ENCODE peak calls at places on chromosomes 7 and 10, in six cellular contexts. H is AG04450, I is A549, L is GM12865, C is BE2C, D is psoas muscle. Q is an unnamed sample.

GRCh38 chr10:91296471-91296870 is 76.0 kb downstream of the PCGF5 start:
- DNase-seq in H (no peak), L (peak), I (peak), C (no peak), D (no peak), Q (peak)

GRCh38 chr7:158865462-158865922 is 9.1 kb downstream of the DYNC2I1 start:
- DNase-seq in C (no peak), L (no peak), D (no peak), H (no peak), I (no peak), Q (no peak)

GRCh38 chr10:78287618-78288017 is 254.0 kb downstream of the RPS24 start:
- DNase-seq in L (no peak), C (no peak), H (no peak), D (no peak), I (no peak), Q (no peak)

GRCh38 chr7:135757719-135758411 is 9.3 kb upstream of the FAM180A start:
- DNase-seq in C (no peak), L (no peak), I (no peak), D (peak), H (no peak), Q (peak)

GRCh38 chr10:55820071-55820470 is 541.0 kb downstream of the ZWINT start:
- DNase-seq in H (no peak), L (no peak), C (no peak), I (no peak), D (no peak), Q (no peak)

GRCh38 chr10:3813267-3813666 is 28.3 kb upstream of the KLF6 start:
- DNase-seq in H (no peak), L (no peak), I (no peak), D (no peak), C (no peak), Q (no peak)

GRCh38 chr10:15361131-15361530 is 10.0 kb downstream of the FAM171A1 start:
- DNase-seq in L (peak), C (no peak), H (no peak), I (no peak), D (no peak), Q (no peak)

GRCh38 chr7:66679633-66679980 is 50.9 kb downstream of the KCTD7 start:
- DNase-seq in I (no peak), H (no peak), L (no peak), C (no peak), D (no peak), Q (no peak)

GRCh38 chr10:103416436-103417147 is 20.2 kb downstream of the PDCD11 start:
- DNase-seq in H (peak), C (peak), I (peak), D (peak), L (peak), Q (peak)

GRCh38 chr10:63866075-63866746 is 345.0 kb downstream of the REEP3 start:
- DNase-seq in D (no peak), H (no peak), L (peak), C (peak), I (peak), Q (peak)
- H3K4me3 ChIP-seq in D (peak), H (no peak), L (no peak), C (peak), I (no peak), Q (peak)

GRCh38 chr7:100109521-100110163 is 8.2 kb downstream of the AP4M1 start:
- DNase-seq in L (no peak), I (no peak), C (no peak), D (no peak), H (no peak), Q (no peak)
- TF ChIP-seq CTCF in L (no peak), I (no peak), C (peak), D (no peak), H (peak), Q (no peak)

GRCh38 chr10:47401874-47402645 is 18.0 kb upstream of the ZNF488 start:
- DNase-seq in H (no peak), I (no peak), L (no peak), D (no peak), C (no peak), Q (no peak)
- H3K4me3 ChIP-seq in H (no peak), I (no peak), L (no peak), D (no peak), C (no peak), Q (no peak)

GRCh38 chr7:101815826-101816488 is 1.5 kb upstream of the CUX1 start:
- DNase-seq in H (peak), L (peak), D (peak), C (peak), I (peak), Q (peak)
- TF ChIP-seq CTCF in H (no peak), L (peak), D (peak), C (no peak), I (peak), Q (peak)

DNA sequence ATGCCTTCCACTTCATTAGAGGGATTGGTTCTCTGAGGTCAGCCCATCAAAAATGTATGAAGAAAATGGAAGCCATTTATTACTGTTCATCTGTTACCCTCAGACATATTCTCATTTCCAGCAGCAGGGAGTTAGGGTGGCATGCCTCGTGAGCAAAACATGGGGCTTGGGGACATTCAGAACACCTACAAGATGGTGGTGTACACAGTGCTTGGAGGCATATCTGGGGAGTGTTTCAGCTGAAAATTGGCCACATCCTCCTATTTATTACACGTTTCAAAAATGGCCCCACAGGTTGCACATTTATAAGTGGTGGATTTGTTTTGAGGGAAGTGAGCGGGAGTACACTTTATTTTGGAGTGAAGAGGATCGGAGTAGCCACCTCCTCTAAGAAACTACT is 93.4 kb downstream of the SPAG6 start:
- DNase-seq in I (no peak), C (no peak), D (no peak), H (no peak), L (no peak), Q (no peak)
- H3K4me3 ChIP-seq in I (no peak), C (peak), D (peak), H (peak), L (peak), Q (peak)

DNA sequence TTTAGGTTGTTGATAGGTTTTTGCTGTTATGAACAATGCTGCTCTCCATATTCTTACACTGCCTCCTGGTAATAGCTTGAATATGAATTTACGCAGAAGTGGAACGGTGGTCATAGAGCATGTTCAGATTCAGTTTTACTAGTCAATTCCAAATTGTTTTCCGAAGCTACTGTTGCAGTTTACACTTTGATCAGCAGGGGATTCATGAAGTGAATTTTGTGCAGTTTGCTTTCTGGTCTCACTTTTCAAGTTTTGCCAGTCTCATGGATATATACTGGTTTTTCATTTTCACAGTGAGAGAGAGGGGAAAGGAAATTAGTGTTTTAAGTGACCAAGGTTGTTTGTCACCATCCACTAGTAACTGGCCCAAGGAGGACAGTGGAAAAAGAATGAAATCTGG is 171.3 kb downstream of the PRKCQ start:
- DNase-seq in H (no peak), L (no peak), C (no peak), D (no peak), I (no peak), Q (no peak)
- TF ChIP-seq CTCF in H (peak), L (no peak), C (peak), D (peak), I (no peak), Q (peak)

DNA sequence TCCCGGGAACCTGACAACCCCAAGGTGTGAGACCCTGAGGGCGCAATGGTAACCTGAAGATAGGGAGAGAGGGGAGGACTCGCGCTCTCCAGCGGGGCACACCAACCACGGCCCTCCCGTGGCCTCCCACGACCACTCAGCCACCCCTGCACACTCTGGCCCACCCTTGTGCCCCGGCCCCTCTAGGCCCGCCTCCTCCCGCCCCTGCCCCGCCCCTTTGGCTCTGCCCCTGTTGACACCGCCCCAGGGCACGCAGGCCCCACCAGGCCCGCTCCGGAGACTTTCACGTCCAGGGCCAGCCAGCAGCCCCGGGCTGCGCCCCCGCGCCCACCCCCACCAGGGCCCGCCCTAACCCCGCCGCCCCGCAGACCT is 11.0 kb downstream of the ATG9B start:
- DNase-seq in H (no peak), C (no peak), I (no peak), L (no peak), D (no peak), Q (no peak)
- H3K4me3 ChIP-seq in H (peak), C (peak), I (no peak), L (no peak), D (peak), Q (no peak)

GRCh38 chr7:151849008-151849878 is 27.7 kb downstream of the PRKAG2 start:
- DNase-seq in I (no peak), C (no peak), D (no peak), L (no peak), H (no peak), Q (no peak)
- TF ChIP-seq CTCF in I (no peak), C (no peak), D (no peak), L (no peak), H (no peak), Q (no peak)

DNA sequence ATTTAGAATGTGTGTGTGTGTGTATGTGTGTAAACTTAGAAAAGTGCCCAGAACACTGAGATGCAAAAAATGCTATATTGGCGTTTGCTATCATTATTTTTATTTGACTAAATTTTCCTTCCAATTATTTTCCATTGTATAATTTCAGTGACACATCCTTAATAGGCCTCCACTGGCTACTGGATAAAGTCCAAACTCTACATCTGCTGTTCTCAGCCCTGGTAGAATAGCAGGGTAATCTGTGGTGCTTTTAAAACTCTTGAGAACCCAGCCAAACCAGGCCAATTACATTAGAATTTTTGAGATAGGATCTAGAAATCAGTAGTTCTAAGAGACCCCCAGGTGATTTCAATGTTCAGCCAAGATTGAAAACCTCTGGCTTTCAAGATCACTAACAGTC is 66.4 kb downstream of the ZNF503 start:
- DNase-seq in C (no peak), H (no peak), I (no peak), D (no peak), L (no peak), Q (peak)
- H3K4me3 ChIP-seq in C (no peak), H (no peak), I (no peak), D (no peak), L (no peak), Q (no peak)

DNA sequence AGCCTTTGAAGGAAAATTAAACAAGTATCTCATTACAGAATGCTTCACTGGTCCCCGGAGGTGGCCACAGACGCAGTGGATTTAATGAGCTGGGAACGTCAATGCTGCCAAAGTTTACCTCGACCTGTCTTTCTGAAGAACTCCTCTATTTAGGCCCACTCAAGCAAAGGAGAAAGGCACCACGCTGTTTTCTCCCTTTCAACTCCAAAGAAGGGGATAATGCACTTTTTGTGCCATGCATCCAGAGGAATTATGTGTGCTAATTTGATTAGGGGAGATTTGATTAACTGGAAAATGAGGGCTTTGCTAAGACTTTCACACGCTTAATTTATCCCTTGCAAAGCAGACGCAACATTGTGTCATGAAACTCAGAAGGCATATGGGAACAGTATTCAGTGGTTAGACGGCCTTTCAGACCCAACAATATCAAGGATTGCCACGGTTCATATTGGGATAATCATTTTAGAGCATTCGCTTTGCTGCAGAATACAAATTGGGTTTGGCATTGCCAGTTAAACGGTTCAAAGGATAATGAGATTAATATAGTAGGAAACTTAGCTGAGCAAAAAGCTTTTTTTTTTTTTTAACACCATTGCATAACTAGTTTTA is 558.6 kb upstream of the GALNT17 start:
- DNase-seq in I (no peak), L (no peak), H (no peak), C (no peak), D (no peak), Q (no peak)
- TF ChIP-seq CTCF in I (no peak), L (no peak), H (no peak), C (no peak), D (no peak), Q (no peak)

Q was measured in fibroblast of the aortic adventitia.